ENCODE peak calls at places on chromosomes 12 and 14, in four cellular contexts. Y is mesendoderm, B is right cardiac atrium, N is NT2/D1. E is an unnamed sample. For H3K4me1, the result is how much of the 10 kb centered on the place peaks cover.

GRCh38 chr12:109489955-109490565 is 12.6 kb downstream of the UBE3B start:
- DNase-seq in N (no peak), Y (no peak), B (no peak), E (no peak)

GRCh38 chr12:94140556-94140955 is 7.8 kb upstream of the PLXNC1 start:
- DNase-seq in Y (peak), B (no peak), N (no peak), E (peak)

GRCh38 chr12:55727643-55728184 is 1.1 kb downstream of the CD63 start:
- DNase-seq in N (no peak), B (peak), Y (no peak), E (peak)

GRCh38 chr12:12432373-12432772 is 75.5 kb downstream of the BORCS5 start:
- DNase-seq in Y (no peak), N (no peak), B (no peak), E (peak)

GRCh38 chr12:112000806-112001205 is 12.2 kb downstream of the TMEM116 start:
- DNase-seq in Y (no peak), B (no peak), N (no peak), E (no peak)

GRCh38 chr12:100672075-100672592 is 98.7 kb downstream of the GAS2L3 start:
- DNase-seq in N (no peak), Y (peak), B (no peak), E (peak)

GRCh38 chr14:73014105-73014504 is 12.8 kb downstream of the ZFYVE1 start:
- DNase-seq in Y (no peak), N (no peak), B (no peak), E (no peak)

GRCh38 chr14:48936352-48936751 is 649.8 kb downstream of the RPS29 start:
- DNase-seq in N (no peak), Y (no peak), B (no peak), E (no peak)

GRCh38 chr12:43329381-43329780 is 222.6 kb downstream of the ADAMTS20 start:
- DNase-seq in Y (no peak), N (no peak), B (no peak), E (no peak)

GRCh38 chr12:62732861-62733427 is 202.0 kb downstream of the PPM1H start:
- DNase-seq in N (no peak), B (no peak), Y (no peak), E (no peak)

GRCh38 chr14:100065161-100065871 is at the start of gene EVL:
- DNase-seq in Y (no peak), B (peak), N (no peak), E (no peak)

GRCh38 chr12:25249951-25250738 is 584 bp downstream of the KRAS start:
- DNase-seq in B (peak), Y (peak), N (peak), E (peak)

GRCh38 chr12:93883436-93884154 is 206.4 kb downstream of the CRADD start:
- DNase-seq in N (no peak), B (no peak), Y (no peak), E (peak)

GRCh38 chr12:75542942-75543341 is 31.5 kb upstream of the KRR1 start:
- DNase-seq in N (no peak), B (no peak), Y (no peak), E (no peak)

GRCh38 chr12:24853094-24853493 is 95.8 kb downstream of the BCAT1 start:
- DNase-seq in N (no peak), Y (no peak), B (no peak), E (no peak)

GRCh38 chr12:131105351-131105735 is 151.6 kb downstream of the ADGRD1 start:
- DNase-seq in B (no peak), N (no peak), Y (no peak), E (no peak)

GRCh38 chr12:27190761-27191160 is 53.3 kb upstream of the STK38L start:
- DNase-seq in Y (no peak), N (no peak), B (no peak), E (no peak)

GRCh38 chr12:94870511-94870910 is 133.0 kb downstream of the NDUFA12 start:
- DNase-seq in Y (no peak), B (no peak), N (no peak), E (no peak)

GRCh38 chr14:101599234-101599885 is 38.1 kb downstream of the DIO3 start:
- DNase-seq in B (no peak), Y (no peak), N (no peak), E (peak)

GRCh38 chr12:51127050-51127729 is 43.8 kb upstream of the CSRNP2 start:
- DNase-seq in Y (peak), B (no peak), N (no peak), E (no peak)

GRCh38 chr14:104333903-104334811 is 195.8 kb downstream of the KIF26A start:
- DNase-seq in Y (no peak), B (no peak), N (no peak), E (peak)

GRCh38 chr12:45200497-45201043 is 15.3 kb upstream of the ANO6 start:
- DNase-seq in Y (no peak), B (no peak), N (no peak), E (no peak)

DNA sequence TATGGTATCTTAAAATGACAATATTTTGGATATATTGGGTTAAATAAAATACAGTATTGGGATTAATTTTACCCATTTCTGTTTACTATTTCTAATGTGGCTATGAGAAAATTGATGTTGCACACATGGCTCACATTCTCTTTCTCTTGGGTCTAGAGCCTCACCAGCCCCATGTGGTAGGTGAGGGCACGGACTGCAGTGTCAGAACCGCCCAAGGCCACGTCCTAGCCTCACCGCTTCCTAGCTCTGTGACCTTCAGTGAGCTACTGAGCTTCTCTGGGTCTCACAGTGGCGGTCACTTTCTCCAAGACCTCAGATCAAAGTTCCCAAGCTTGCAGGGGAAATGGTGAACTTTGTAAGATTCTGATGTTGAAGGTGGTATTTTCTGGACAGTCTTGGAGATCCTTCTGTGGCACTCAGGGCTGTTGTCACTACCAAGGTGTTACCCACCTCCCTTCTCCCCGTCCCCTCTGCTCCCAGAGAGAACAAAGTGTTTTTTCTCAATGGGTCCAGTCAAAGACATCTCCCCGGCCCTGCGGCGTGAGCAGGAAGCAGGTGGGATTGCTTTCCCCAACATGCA is 87.6 kb downstream of the RIN3 start:
- DNase-seq in B (no peak), N (no peak), Y (no peak), E (no peak)
- H3K4me1 ChIP-seq in B (under half), N (under half), Y (under half), E (under half)

GRCh38 chr12:9699898-9700605 is 30.5 kb downstream of the CLEC2D start:
- DNase-seq in B (no peak), Y (no peak), N (no peak), E (no peak)

GRCh38 chr12:9701380-9702154 is 31.3 kb downstream of the CLECL1 start:
- DNase-seq in Y (no peak), N (no peak), B (no peak), E (no peak)

GRCh38 chr12:9699269-9699897 is 29.9 kb downstream of the CLEC2D start:
- DNase-seq in B (no peak), N (no peak), Y (no peak), E (no peak)

GRCh38 chr12:9700606-9700956 is 31.1 kb downstream of the CLEC2D start:
- DNase-seq in N (no peak), B (no peak), Y (no peak), E (no peak)

GRCh38 chr12:9702239-9702638 is 30.7 kb downstream of the CLECL1 start:
- DNase-seq in N (no peak), B (no peak), Y (no peak), E (no peak)
- H3K4me1 ChIP-seq in N (under half), B (under half), Y (under half), E (under half)

DNA sequence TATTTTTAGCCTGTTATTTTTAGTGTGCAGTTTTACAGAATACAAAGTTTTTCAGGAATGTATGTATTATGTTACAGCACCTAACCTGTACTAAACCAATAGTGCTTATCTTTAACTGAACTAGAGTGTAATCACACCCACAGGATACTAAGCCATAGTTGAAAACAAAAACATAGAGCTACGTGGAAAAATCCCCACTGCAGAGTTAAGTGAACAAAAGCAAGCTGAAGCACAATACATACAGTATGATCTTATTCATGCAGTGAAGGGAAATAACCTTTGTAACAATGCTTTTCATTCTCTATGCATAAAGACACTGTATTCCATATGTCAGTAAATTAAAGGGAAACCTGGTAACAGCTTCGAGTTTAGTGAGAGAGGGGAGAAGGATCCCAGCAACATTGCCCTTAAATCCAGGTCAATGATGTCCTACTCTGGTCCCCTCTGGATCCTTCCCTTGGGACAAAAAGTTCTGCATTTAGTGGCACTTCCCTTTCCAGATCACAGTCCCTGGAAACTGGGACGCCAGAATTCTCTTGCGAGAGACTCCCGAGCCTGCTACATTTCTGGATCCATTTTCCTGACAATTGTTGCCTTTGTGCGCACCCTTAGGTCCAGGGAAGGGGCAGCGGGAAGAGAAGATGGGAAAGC is 121.3 kb upstream of the CCND2 start:
- DNase-seq in Y (no peak), N (no peak), B (no peak), E (no peak)
- H3K4me1 ChIP-seq in Y (under half), N (under half), B (under half), E (under half)

GRCh38 chr14:61516125-61516740 is 179.1 kb upstream of the HIF1A start:
- DNase-seq in N (no peak), Y (no peak), B (no peak), E (no peak)

GRCh38 chr14:61519106-61519505 is 176.2 kb upstream of the HIF1A start:
- DNase-seq in N (no peak), B (no peak), Y (no peak), E (no peak)

GRCh38 chr14:61519735-61520134 is 175.6 kb upstream of the HIF1A start:
- DNase-seq in N (no peak), Y (no peak), B (no peak), E (no peak)

GRCh38 chr14:61516957-61517356 is 178.4 kb upstream of the HIF1A start:
- DNase-seq in N (no peak), B (peak), Y (peak), E (no peak)

DNA sequence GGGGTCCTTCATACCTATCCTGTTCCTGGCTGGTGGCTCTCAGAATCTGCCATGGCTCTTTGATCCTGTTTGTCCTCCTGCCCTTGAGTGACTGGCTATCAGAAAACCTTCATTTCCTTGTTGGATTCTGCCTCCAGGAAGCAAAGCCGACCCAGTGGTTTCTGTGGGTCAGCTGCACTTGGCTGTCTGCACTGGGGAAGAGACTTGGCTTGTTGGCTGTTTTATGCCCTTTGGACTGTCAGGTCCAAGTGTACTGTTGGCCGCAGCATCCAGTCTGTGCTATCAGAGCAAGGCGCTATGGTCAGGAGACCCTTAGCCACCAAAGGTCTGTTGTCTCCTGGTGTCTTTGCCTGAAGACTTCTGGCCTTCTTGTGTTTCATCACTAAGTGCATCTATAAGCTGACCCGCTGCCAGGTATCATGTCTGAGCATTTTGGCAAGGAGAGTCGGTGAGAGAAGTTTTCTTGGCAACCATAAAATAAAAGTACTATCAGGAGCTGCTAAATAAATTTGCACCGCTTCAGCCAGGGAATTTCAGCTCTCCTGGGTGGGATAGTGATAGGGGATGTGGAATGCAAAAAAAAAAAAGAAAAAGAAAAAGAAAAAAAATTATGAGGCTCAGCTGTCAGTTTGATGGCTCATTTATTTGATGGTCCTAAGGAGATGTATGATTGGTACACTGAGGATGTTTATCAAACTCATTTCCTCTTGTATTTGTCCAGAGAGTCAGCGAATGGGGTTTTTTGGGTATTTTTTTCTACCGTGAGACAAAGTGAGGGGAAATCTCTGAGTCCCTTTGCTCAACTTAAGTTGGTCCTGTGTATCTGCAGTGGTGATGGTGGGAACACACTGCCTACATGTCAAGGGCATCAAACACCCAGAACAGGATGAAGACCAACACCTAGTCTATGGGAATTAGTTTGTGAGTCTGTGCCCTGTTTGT is 177.2 kb upstream of the HIF1A start:
- DNase-seq in N (no peak), B (peak), Y (no peak), E (peak)
- H3K4me1 ChIP-seq in N (under half), B (under half), Y (under half), E (under half)

GRCh38 chr12:104591272-104591940 is 134.7 kb downstream of the CHST11 start:
- DNase-seq in N (no peak), B (no peak), Y (no peak), E (no peak)

GRCh38 chr12:104596876-104597833 is 140.4 kb downstream of the CHST11 start:
- DNase-seq in N (no peak), Y (peak), B (no peak), E (no peak)

GRCh38 chr12:104596128-104596799 is 139.5 kb downstream of the CHST11 start:
- DNase-seq in Y (no peak), B (peak), N (no peak), E (no peak)

GRCh38 chr12:104590002-104590401 is 133.3 kb downstream of the CHST11 start:
- DNase-seq in B (no peak), N (no peak), Y (no peak), E (no peak)

DNA sequence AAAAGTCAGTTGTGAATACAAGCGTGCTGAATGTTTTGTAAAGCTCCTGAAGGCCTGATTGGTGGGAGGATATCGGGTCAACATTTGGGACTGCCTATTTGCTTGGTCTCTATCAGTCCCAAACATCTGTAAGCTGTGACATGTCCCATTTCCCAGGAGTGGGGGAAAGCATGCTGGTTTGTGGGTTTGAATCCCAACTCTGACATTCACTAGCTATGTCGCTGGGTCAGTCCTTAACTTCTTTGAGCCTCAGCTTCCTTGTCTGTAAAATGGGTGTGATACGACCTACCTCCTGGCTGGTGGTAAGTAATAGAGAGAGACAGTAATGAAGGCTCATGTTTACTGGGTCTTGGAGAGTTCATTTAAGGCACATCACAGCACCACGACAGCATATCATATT is 136.7 kb downstream of the CHST11 start:
- DNase-seq in N (no peak), B (no peak), Y (no peak), E (no peak)
- H3K4me1 ChIP-seq in N (under half), B (under half), Y (under half), E (under half)

GRCh38 chr12:115918763-115919162 is 358.7 kb downstream of the MED13L start:
- DNase-seq in N (no peak), B (no peak), Y (peak), E (no peak)
- H3K4me1 ChIP-seq in N (under half), B (under half), Y (under half), E (under half)

E was measured in colonic mucosa.